ENCODE peak calls at places on chromosomes 11 and 22, in four cellular contexts. T is testis, Y is A549, A is H54. B is an unnamed sample.

GRCh38 chr11:129557421-129557820 is 181.8 kb downstream of the BARX2 start:
- DNase-seq in Y (no peak), A (no peak), T (no peak), B (no peak)

GRCh38 chr11:66880484-66881211 is 23.8 kb downstream of the LRFN4 start:
- DNase-seq in Y (no peak), A (no peak), T (no peak), B (no peak)

GRCh38 chr22:30730351-30730750 is 35.7 kb downstream of the OSBP2 start:
- DNase-seq in A (no peak), Y (no peak), T (no peak), B (no peak)

GRCh38 chr11:108624196-108624925 is 30.8 kb upstream of the EXPH5 start:
- DNase-seq in Y (no peak), T (no peak), A (no peak), B (no peak)

GRCh38 chr22:16651217-16651616 is 58.6 kb upstream of the CCT8L2 start:
- DNase-seq in Y (no peak), A (no peak), T (no peak), B (no peak)

GRCh38 chr11:77908835-77909234 is 85.6 kb downstream of the INTS4 start:
- DNase-seq in A (no peak), T (no peak), Y (no peak), B (no peak)

GRCh38 chr11:60860943-60861342 is 5.2 kb upstream of the PTGDR2 start:
- DNase-seq in T (no peak), A (no peak), Y (no peak), B (no peak)

GRCh38 chr11:109914038-109914437 is 179.2 kb upstream of the ZC3H12C start:
- DNase-seq in T (no peak), Y (no peak), A (no peak), B (no peak)

GRCh38 chr11:110989734-110990133 is 255.8 kb upstream of the POU2AF2 start:
- DNase-seq in T (no peak), A (no peak), Y (no peak), B (no peak)

DNA sequence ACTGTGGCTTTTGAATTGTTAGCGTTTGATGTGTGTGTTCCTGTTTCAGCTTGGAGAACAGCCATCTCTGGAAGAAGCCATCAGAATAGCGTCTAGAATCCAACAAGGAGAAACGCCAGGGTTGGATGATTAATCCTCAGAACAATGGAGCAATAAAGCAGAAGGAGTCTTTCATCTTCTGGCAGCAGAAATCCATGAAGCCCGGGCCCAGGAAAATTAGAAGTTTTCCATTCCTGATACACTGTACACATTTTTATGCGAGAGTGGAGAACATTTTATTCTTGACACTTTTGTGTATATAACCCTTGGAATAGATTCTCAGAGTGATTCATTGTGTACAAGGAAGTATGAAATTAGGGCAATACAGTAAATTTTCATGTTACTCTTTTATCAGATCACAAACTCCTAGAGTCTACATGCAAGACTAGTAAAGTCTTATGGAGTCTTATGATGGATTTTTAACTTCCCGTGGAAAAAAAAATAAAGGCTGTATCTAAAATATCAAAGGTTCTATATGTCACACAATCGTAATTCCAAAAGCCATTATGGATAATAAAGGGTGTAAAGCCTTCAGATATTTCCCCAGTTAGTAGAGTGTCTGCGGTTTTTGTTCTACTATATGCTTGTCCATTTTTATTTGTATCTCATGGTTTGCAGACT is 45.9 kb upstream of the WEE1 start:
- DNase-seq in Y (peak), A (no peak), T (no peak), B (no peak)
- TF ChIP-seq POLR2A in Y (no peak), A (no peak), T (no peak), B (no peak)

DNA sequence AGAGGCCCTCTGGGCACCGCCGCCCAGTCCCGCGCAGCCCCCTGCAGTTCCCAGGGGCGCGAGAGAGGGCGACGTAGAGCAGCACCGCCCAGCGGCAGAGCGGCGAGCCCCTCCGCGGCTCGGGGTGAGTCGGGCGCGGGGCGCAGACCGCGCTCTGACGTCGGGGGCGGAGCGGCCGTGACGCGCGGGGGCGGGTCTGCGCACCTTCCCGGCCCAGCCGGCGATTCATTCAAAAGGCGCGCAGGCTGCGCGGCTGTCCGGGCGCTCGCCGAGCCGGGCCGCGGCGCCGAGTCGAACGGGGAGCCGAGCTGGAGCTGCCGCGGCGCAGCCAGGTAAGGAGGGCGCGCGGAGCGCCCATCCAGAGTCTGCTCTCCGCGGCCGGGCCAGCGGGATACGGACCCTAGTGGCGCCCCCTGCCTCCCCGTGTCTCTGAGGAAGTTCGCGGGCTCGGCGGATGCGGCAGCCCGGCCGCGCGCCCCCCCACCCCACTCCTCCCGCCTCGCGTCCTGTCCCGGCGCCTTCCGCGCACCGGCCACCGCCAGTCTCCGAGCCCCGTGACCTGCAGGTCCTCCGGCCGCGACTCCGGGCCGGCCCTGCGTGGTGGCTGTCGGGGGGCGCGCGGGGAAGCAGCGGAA is at the start of gene RELT:
- DNase-seq in A (peak), Y (peak), T (peak), B (peak)
- TF ChIP-seq POLR2A in A (peak), Y (peak), T (peak), B (peak)

GRCh38 chr22:43188829-43189545 is 2.1 kb upstream of the TTLL12 start:
- DNase-seq in A (no peak), Y (no peak), T (no peak), B (no peak)

GRCh38 chr22:43185860-43186261 is 1.1 kb downstream of the TTLL12 start:
- DNase-seq in A (no peak), T (peak), Y (no peak), B (peak)

GRCh38 chr22:43187171-43188099 is 501 bp upstream of the TTLL12 start:
- DNase-seq in A (peak), T (peak), Y (peak), B (peak)

GRCh38 chr22:43183496-43184263 is 3.3 kb downstream of the TTLL12 start:
- DNase-seq in A (no peak), T (no peak), Y (no peak), B (peak)

DNA sequence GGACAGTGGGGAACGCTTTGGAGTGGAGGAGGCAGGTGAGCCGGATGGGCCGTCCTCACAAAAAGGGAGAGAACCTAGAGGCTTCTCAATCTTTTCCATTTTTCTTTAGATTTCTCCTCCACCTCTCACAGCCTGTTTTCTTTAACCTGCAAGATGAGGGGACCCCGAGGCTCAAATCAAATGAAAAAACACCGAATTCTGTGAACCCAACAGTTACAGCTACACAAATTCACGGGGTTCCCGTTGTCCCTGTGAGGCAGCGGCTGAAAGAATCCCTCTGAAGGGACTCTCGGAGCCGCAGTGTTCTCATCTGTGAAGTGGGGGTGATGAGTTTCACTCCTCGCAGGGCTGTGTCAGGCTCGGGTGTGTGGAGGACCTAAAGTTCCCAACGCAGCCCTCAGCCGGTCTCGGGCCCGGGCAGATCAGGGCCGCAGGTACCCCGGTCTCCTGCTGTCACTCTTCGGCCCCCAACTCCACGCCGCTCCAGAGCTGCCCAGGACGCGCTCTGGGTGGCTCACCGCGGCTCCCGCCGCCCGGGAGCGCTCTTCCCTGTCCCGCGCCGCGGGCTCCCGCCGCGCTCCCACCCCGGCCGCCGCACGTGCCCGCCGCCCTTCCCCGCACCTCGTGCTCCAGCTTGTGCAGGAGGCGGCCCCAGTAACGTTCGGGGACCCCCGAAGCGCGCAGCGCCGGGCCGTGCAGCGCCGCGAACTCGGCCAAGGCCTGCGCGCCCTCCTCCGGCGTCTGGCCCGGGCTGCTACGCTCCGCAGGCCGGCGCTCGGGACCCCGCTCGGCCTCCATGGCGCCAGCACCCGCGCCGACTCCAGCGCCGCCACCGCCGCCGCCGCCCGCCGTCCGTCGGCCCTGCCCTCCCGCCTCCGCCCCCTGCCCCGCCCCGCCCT is at the start of gene TTLL12:
- DNase-seq in A (no peak), Y (peak), T (peak), B (peak)
- TF ChIP-seq POLR2A in A (peak), Y (peak), T (no peak), B (peak)

GRCh38 chr22:41444360-41445170 is 2.0 kb downstream of the TOB2 start:
- DNase-seq in Y (peak), A (peak), T (peak), B (peak)
- TF ChIP-seq POLR2A in Y (no peak), A (no peak), T (peak), B (peak)

GRCh38 chr11:44607324-44607962 is 42.0 kb downstream of the CD82 start:
- DNase-seq in A (peak), T (no peak), Y (no peak), B (peak)
- TF ChIP-seq POLR2A in A (no peak), T (no peak), Y (no peak), B (no peak)

GRCh38 chr22:35625763-35626162 is 8.6 kb upstream of the MB start:
- DNase-seq in Y (no peak), A (no peak), T (no peak), B (no peak)

GRCh38 chr22:35629406-35630234 is 12.5 kb upstream of the MB start:
- DNase-seq in Y (peak), A (peak), T (peak), B (no peak)

GRCh38 chr22:35624547-35624946 is 7.4 kb upstream of the MB start:
- DNase-seq in T (no peak), A (no peak), Y (no peak), B (no peak)

GRCh38 chr22:35628732-35629131 is 11.6 kb upstream of the MB start:
- DNase-seq in Y (no peak), T (no peak), A (no peak), B (no peak)

DNA sequence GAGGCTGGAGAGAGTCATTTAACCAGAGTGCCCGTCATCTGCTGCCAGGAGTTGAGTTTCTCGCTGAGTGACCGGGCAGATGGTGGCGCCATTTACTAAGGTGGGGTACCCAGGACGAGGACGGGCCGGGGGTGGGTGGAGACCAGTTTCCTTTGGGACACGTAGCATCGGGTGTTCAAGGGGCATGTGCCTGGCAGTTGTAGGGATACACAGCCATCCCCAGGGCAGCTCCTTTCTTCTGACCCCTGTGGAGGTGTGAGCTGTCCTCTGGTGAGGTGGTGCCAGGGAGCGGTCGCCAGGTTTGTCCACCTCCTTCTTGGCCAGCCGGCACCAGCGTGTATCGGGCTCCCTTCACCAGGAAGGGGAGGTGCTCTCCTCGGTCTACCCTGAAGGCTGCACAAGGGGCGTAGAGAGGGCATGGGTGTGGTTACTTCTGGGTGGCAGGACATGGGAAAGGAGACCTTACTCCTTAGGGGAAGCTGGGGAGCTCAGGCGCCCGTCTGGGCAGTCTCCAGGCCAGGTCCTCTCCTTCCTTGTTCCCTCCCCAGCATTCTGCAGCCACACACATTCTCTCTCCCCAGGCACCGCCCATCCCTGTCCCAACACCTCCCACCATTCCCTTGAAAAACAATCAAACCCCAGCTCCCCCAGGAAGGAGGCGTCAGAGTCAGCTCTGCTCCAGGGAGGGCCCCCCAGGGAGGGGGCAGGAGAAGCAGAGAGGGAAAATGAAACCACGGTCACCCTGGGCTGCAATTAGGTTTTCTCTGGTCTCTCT is 10.3 kb upstream of the MB start:
- DNase-seq in T (peak), A (peak), Y (peak), B (peak)
- TF ChIP-seq POLR2A in T (no peak), A (peak), Y (no peak), B (no peak)

DNA sequence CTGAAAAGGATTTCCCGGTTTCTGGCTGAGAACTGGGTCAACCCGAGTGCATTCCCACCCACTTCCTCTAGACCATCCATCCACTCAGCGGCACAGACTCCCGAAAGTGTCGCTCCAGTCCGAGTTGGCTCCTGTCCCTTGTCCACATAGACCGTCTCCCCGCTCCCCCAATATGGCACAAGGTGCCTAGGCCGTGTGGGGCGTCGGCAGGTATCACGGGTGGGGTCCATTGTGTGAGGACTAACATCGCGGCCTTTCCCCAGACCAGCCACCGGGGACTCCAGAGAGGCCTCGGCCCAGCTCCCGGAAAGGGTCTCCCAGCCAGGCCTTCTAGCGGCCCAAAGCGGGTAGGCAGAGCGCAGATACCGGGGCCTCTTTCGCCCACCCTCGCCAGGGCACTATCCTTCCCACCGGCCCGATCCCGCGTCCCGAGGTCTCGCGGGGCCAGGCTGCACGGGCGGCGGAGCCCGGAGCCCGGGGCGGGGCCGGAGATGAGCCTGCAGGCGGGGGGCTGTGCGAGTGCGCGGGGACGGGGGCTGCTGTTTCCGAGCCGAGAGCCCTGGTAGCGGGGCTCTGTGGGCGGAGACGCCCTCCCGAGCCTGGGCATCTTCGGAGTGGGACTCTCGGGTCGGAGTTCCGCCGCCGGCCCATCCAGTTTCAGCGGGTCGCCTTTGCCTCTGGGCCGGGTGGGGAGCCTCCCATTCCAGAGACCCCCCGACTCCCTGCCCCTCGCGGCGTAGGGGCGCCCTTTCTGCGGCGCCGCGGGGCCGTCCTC is 21.1 kb downstream of the SERPINH1 start:
- DNase-seq in Y (peak), T (peak), A (peak), B (peak)
- TF ChIP-seq POLR2A in Y (peak), T (peak), A (peak), B (peak)

GRCh38 chr11:8964324-8965320 is at the start of gene TMEM9B:
- DNase-seq in T (peak), A (peak), Y (peak), B (peak)
- TF ChIP-seq POLR2A in T (peak), A (peak), Y (peak), B (peak)